ENCODE peak calls at places on chromosomes 2 and 18, in nine cellular contexts. W, Z, G, M, T, V, U, J and H are unnamed samples.
A peak's percentile ranks its signal among the peaks of the same experiment; 100 is the strongest.

GRCh38 chr2:46575467-46575866 is 96.1 kb downstream of the TMEM247 start:
- DNase-seq in W (no peak), Z (no peak), G (no peak), M (no peak), T (no peak), V (no peak), U (no peak), J (no peak), H (no peak)

GRCh38 chr2:28276807-28277206 is 115.9 kb upstream of the FOSL2 start:
- DNase-seq in W (no peak), Z (no peak), G (peak; percentile 11), M (no peak), T (no peak), V (no peak), U (peak; percentile 50), J (peak; percentile 38), H (no peak)

GRCh38 chr2:94993176-94994062 is 32.1 kb upstream of the MAL start:
- DNase-seq in W (no peak), Z (no peak), G (no peak), M (no peak), T (no peak), V (no peak), U (no peak), J (no peak), H (no peak)

GRCh38 chr2:65354773-65355172 is 77.6 kb downstream of the SPRED2 start:
- DNase-seq in W (no peak), Z (no peak), G (no peak), M (no peak), T (no peak), V (no peak), U (no peak), J (no peak), H (no peak)

GRCh38 chr2:96642564-96643350 is at the start of gene FER1L5:
- DNase-seq in W (no peak), Z (peak; percentile 40), G (peak; percentile 54), M (no peak), T (peak; percentile 58), V (no peak), U (no peak), J (peak; percentile 41), H (no peak)

GRCh38 chr18:59359576-59359952 is 499 bp upstream of the LMAN1 start:
- DNase-seq in W (no peak), Z (no peak), G (no peak), M (no peak), T (no peak), V (no peak), U (no peak), J (no peak), H (no peak)

GRCh38 chr2:226963528-226963927 is 127.7 kb downstream of the RHBDD1 start:
- DNase-seq in W (no peak), Z (no peak), G (no peak), M (no peak), T (peak; percentile 66), V (no peak), U (no peak), J (peak; percentile 31), H (no peak)

GRCh38 chr2:241774419-241775222 is 2.0 kb upstream of the GAL3ST2 start:
- DNase-seq in W (no peak), Z (no peak), G (no peak), M (no peak), T (peak; percentile 90), V (peak; percentile 45), U (peak; percentile 26), J (peak; percentile 73), H (peak; percentile 19)

GRCh38 chr2:201116959-201117734 is 1.2 kb downstream of the CFLAR start:
- DNase-seq in W (peak; percentile 89), Z (no peak), G (peak; percentile 70), M (no peak), T (peak; percentile 56), V (peak; percentile 32), U (peak; percentile 77), J (peak; percentile 81), H (no peak)

GRCh38 chr2:24926602-24927252 is 6.7 kb upstream of the ADCY3 start:
- DNase-seq in W (no peak), Z (peak; percentile 18), G (peak; percentile 58), M (no peak), T (peak; percentile 56), V (no peak), U (peak; percentile 77), J (no peak), H (no peak)

GRCh38 chr2:133177196-133177595 is 391.1 kb downstream of the NCKAP5 start:
- DNase-seq in W (no peak), Z (no peak), G (no peak), M (no peak), T (no peak), V (no peak), U (no peak), J (peak; percentile 59), H (no peak)

GRCh38 chr2:209872675-209873074 is 101.0 kb downstream of the UNC80 start:
- DNase-seq in W (no peak), Z (peak; percentile 20), G (peak; percentile 70), M (peak; percentile 61), T (no peak), V (no peak), U (peak; percentile 31), J (peak; percentile 35), H (no peak)

GRCh38 chr2:156883828-156884615 is 373.5 kb upstream of the GALNT5 start:
- DNase-seq in W (no peak), Z (no peak), G (no peak), M (no peak), T (no peak), V (no peak), U (no peak), J (peak; percentile 28), H (no peak)

GRCh38 chr2:31334311-31335026 is 80.1 kb downstream of the XDH start:
- DNase-seq in W (no peak), Z (no peak), G (no peak), M (no peak), T (no peak), V (no peak), U (no peak), J (no peak), H (no peak)

GRCh38 chr2:68340631-68341329 is 21.0 kb upstream of the CNRIP1 start:
- DNase-seq in W (no peak), Z (no peak), G (no peak), M (no peak), T (no peak), V (no peak), U (no peak), J (no peak), H (no peak)

GRCh38 chr2:172864182-172864581 is 128.5 kb downstream of the RAPGEF4 start:
- DNase-seq in W (peak; percentile 16), Z (peak; percentile 61), G (peak; percentile 42), M (peak; percentile 66), T (peak; percentile 13), V (peak; percentile 49), U (peak; percentile 64), J (peak; percentile 36), H (no peak)

GRCh38 chr18:76455015-76455676 is 39.9 kb downstream of the ZNF516 start:
- DNase-seq in W (no peak), Z (no peak), G (no peak), M (no peak), T (no peak), V (no peak), U (no peak), J (no peak), H (no peak)

GRCh38 chr2:239299218-239299939 is 101.4 kb downstream of the HDAC4 start:
- DNase-seq in W (no peak), Z (no peak), G (no peak), M (peak; percentile 64), T (no peak), V (peak; percentile 19), U (peak; percentile 27), J (no peak), H (no peak)

GRCh38 chr2:182521453-182522427 is 94.9 kb upstream of the PDE1A start:
- DNase-seq in W (no peak), Z (no peak), G (no peak), M (no peak), T (no peak), V (no peak), U (no peak), J (no peak), H (no peak)

GRCh38 chr2:28639836-28640235 is 111.8 kb upstream of the PPP1CB start:
- DNase-seq in W (no peak), Z (no peak), G (no peak), M (no peak), T (no peak), V (no peak), U (no peak), J (no peak), H (no peak)

GRCh38 chr2:40087434-40087833 is 308.4 kb upstream of the THUMPD2 start:
- DNase-seq in W (no peak), Z (no peak), G (peak; percentile 30), M (no peak), T (peak; percentile 31), V (no peak), U (no peak), J (no peak), H (no peak)

GRCh38 chr2:64341461-64341860 is 112.5 kb upstream of the LGALSL start:
- DNase-seq in W (no peak), Z (no peak), G (no peak), M (no peak), T (no peak), V (no peak), U (no peak), J (no peak), H (no peak)

GRCh38 chr2:130135692-130136541 is 6.9 kb upstream of the POTEF start:
- DNase-seq in W (no peak), Z (no peak), G (no peak), M (no peak), T (no peak), V (no peak), U (no peak), J (no peak), H (no peak)

GRCh38 chr2:207823865-207824264 is 54.2 kb upstream of the FZD5 start:
- DNase-seq in W (no peak), Z (no peak), G (no peak), M (no peak), T (no peak), V (no peak), U (no peak), J (no peak), H (no peak)

GRCh38 chr2:161370981-161371380 is 45.1 kb upstream of the TBR1 start:
- DNase-seq in W (no peak), Z (no peak), G (no peak), M (peak; percentile 33), T (no peak), V (no peak), U (no peak), J (no peak), H (no peak)

GRCh38 chr2:84716564-84716963 is 164.3 kb downstream of the TRABD2A start:
- DNase-seq in W (no peak), Z (no peak), G (no peak), M (no peak), T (no peak), V (no peak), U (no peak), J (no peak), H (no peak)

GRCh38 chr18:8217041-8217564 is 392.1 kb upstream of the RAB12 start:
- DNase-seq in W (no peak), Z (no peak), G (no peak), M (no peak), T (no peak), V (no peak), U (no peak), J (no peak), H (no peak)

GRCh38 chr2:105363192-105363591 is 25.9 kb downstream of the C2orf49 start:
- DNase-seq in W (no peak), Z (no peak), G (no peak), M (no peak), T (no peak), V (no peak), U (peak; percentile 35), J (no peak), H (no peak)

GRCh38 chr18:50231621-50232020 is 34.7 kb downstream of the CFAP53 start:
- DNase-seq in W (no peak), Z (no peak), G (no peak), M (no peak), T (no peak), V (no peak), U (no peak), J (no peak), H (no peak)

GRCh38 chr2:105746177-105747080 is 1.7 kb downstream of the NCK2 start:
- DNase-seq in W (peak; percentile 52), Z (peak; percentile 74), G (peak; percentile 36), M (no peak), T (no peak), V (no peak), U (peak; percentile 71), J (no peak), H (no peak)